ENCODE peak calls at places on chromosome 15, in ten cellular contexts. K, A, M, H, W, Q, G, X, P and E are unnamed samples.

GRCh38 chr15:95196176-95196915 is 965.0 kb downstream of the MCTP2 start:
- DNase-seq in K (no peak), A (no peak), M (no peak), H (no peak), W (no peak), Q (no peak), G (no peak), X (no peak), P (peak; percentile 35), E (peak; percentile 18)

GRCh38 chr15:49313650-49314049 is 109.4 kb upstream of the FGF7 start:
- DNase-seq in K (no peak), A (no peak), M (peak; percentile 84), H (peak; percentile 87), W (peak; percentile 26), Q (no peak), G (no peak), X (peak; percentile 60), P (peak; percentile 87), E (peak; percentile 75)

GRCh38 chr15:91521996-91522395 is 331.5 kb upstream of the SLCO3A1 start:
- DNase-seq in K (no peak), A (no peak), M (peak; percentile 18), H (no peak), W (peak; percentile 31), Q (no peak), G (no peak), X (peak; percentile 72), P (peak; percentile 87), E (peak; percentile 32)

GRCh38 chr15:101060576-101061551 is 141.7 kb downstream of the LRRK1 start:
- DNase-seq in K (peak; percentile 46), A (no peak), M (no peak), H (no peak), W (no peak), Q (peak; percentile 1), G (no peak), X (no peak), P (no peak), E (no peak)

GRCh38 chr15:89395996-89396395 is 61.4 kb upstream of the POLG start:
- DNase-seq in K (no peak), A (no peak), M (no peak), H (no peak), W (no peak), Q (no peak), G (no peak), X (peak; percentile 86), P (no peak), E (peak; percentile 89)

GRCh38 chr15:48643776-48644497 is 1.6 kb downstream of the FBN1 start:
- DNase-seq in K (no peak), A (no peak), M (no peak), H (no peak), W (no peak), Q (no peak), G (no peak), X (peak; percentile 17), P (peak; percentile 26), E (no peak)

GRCh38 chr15:77022646-77023575 is 28.0 kb downstream of the PSTPIP1 start:
- DNase-seq in K (peak; percentile 59), A (no peak), M (no peak), H (no peak), W (no peak), Q (no peak), G (no peak), X (no peak), P (no peak), E (no peak)

GRCh38 chr15:27764339-27764738 is 334.8 kb downstream of the OCA2 start:
- DNase-seq in K (no peak), A (no peak), M (no peak), H (no peak), W (no peak), Q (no peak), G (no peak), X (no peak), P (no peak), E (no peak)

GRCh38 chr15:57589276-57590073 is 2.2 kb upstream of the MYZAP start:
- DNase-seq in K (no peak), A (no peak), M (no peak), H (no peak), W (no peak), Q (no peak), G (no peak), X (no peak), P (no peak), E (no peak)

GRCh38 chr15:36334059-36334458 is 245.4 kb upstream of the CDIN1 start:
- DNase-seq in K (no peak), A (no peak), M (peak; percentile 78), H (peak; percentile 80), W (no peak), Q (no peak), G (no peak), X (peak; percentile 16), P (peak; percentile 89), E (peak; percentile 28)

GRCh38 chr15:26214290-26214689 is 351.2 kb upstream of the ATP10A start:
- DNase-seq in K (no peak), A (no peak), M (no peak), H (no peak), W (no peak), Q (no peak), G (no peak), X (no peak), P (no peak), E (no peak)

GRCh38 chr15:85407421-85408269 is 27.2 kb downstream of the AKAP13 start:
- DNase-seq in K (no peak), A (peak; percentile 54), M (peak; percentile 83), H (peak; percentile 77), W (peak; percentile 54), Q (no peak), G (no peak), X (peak; percentile 95), P (peak; percentile 95), E (peak; percentile 89)

GRCh38 chr15:75693501-75694240 is 19.0 kb downstream of the CSPG4 start:
- DNase-seq in K (no peak), A (no peak), M (peak; percentile 71), H (peak; percentile 50), W (no peak), Q (no peak), G (no peak), X (peak; percentile 56), P (peak; percentile 84), E (no peak)

GRCh38 chr15:58585668-58586461 is 154.1 kb downstream of the LIPC start:
- DNase-seq in K (no peak), A (peak; percentile 61), M (no peak), H (no peak), W (no peak), Q (no peak), G (no peak), X (no peak), P (no peak), E (no peak)

GRCh38 chr15:93987068-93987467 is 244.3 kb upstream of the MCTP2 start:
- DNase-seq in K (no peak), A (peak; percentile 18), M (no peak), H (no peak), W (no peak), Q (peak; percentile 6), G (no peak), X (no peak), P (no peak), E (no peak)

DNA sequence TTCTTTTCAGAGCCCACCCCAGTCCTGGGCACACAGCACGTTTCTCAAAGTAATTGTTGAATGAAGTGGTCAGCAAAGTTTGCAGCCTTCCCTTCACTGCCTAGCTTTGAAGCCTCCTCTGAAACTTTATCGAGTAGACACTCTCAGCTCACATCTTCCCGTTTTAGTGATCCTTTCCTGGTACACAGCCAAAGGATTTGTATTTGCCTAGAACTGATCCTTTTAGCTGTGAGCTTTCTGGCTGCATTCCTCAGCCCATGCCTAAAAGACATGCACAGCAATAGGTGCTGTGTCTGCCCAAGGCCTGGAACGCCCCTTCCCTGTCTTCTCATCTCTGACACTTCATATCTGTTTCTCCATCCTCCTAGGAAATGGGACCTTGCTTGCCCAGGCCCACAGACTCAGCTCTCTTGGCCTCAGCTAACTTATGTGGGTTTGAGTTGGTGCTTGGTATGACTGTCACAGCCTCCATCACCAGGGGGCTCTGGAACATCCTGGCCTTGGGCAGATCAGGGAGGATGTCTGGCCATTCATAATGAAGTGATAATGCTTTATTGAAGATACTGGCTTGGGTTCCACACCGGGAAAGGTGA is 156.8 kb upstream of the SMAD3 start:
- DNase-seq in K (no peak), A (no peak), M (no peak), H (no peak), W (no peak), Q (no peak), G (no peak), X (no peak), P (no peak), E (no peak)
- TF ChIP-seq CTCF in K (no peak), A (no peak), M (no peak), H (no peak), W (no peak), Q (no peak), G (no peak), X (no peak), P (no peak), E (no peak)

DNA sequence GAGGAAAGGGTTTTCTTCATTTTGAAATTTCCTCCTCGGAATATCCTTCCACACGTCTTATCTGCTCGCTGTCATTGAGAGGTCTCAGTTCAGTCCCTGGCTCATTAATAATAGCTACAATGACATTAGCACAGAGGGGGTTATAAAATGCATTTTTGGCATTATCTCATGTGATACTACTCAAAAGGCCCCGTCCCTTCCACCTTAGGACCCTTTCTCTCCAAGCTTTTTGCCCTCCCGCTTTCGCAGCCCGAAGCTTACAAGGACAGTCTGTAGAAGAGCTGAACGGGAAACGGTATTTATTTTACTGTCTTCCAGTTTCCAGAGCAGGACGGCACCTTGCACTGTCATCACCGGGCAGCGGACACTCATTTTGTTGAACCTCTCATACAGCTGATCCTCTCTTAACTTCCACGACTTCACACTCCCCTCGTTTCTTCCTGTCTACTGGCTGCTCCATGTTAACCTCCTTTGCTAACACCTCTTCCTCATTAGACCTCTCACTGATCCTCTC is 5.6 kb upstream of the PLEKHO2 start:
- DNase-seq in K (no peak), A (no peak), M (no peak), H (no peak), W (no peak), Q (no peak), G (no peak), X (no peak), P (no peak), E (no peak)
- H3K4me3 ChIP-seq in K (peak overlapping the region; percentile 30), A (no peak overlapping the region), M (peak overlapping the region; percentile 28), H (no peak overlapping the region), W (no peak overlapping the region), Q (no peak overlapping the region), G (no peak overlapping the region), X (no peak overlapping the region), P (peak overlapping the region; percentile 43), E (no peak overlapping the region)

DNA sequence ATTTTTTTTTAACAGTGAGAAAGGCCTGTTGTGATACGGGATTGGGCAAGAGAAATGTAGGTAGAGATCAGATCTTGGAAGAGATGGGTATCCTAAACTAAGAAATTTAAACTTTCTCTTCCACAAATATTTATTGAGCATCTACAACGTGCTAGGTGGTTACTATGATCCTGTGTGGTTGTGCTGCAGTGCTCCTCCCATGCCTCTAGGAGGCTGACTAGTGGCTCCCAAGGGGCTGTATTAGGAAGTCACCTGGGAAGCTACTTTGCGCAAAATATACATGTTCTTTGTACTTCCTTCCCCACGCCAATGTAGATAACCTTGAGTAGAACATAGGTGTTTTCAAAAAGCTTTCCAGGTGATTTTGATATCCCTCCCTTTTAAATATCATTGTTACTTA is 27.2 kb downstream of the USP3 start:
- DNase-seq in K (no peak), A (peak; percentile 42), M (no peak), H (no peak), W (no peak), Q (no peak), G (no peak), X (no peak), P (no peak), E (no peak)
- TF ChIP-seq CTCF in K (peak; percentile 26), A (peak; percentile 28), M (peak; percentile 26), H (peak; percentile 47), W (peak; percentile 26), Q (no peak), G (no peak), X (no peak), P (no peak), E (peak; percentile 48)

GRCh38 chr15:96360581-96361308 is 30.2 kb downstream of the NR2F2 start:
- DNase-seq in K (no peak), A (no peak), M (no peak), H (no peak), W (no peak), Q (no peak), G (peak; percentile 57), X (no peak), P (no peak), E (no peak)
- H3K4me3 ChIP-seq in K (peak overlapping the region; percentile 52), A (no peak overlapping the region), M (peak overlapping the region; percentile 52), H (peak overlapping the region; percentile 74), W (peak overlapping the region; percentile 51), Q (no peak overlapping the region), G (peak overlapping the region; percentile 56), X (no peak overlapping the region), P (peak overlapping the region; percentile 66), E (peak overlapping the region; percentile 28)